ENCODE peak calls at places on chromosomes 7 and 10, in five cellular contexts. G is HEK293T; F is activated naive CD4-positive, alpha-beta T cell treated with Interleukin-2 at 50 U/mL for 16 hours; N is GM20000; T is activated T-cell treated with anti-CD3 and anti-CD28 coated beads, Interleukin-2, amount 50 U/mL, for 72 hours. A is an unnamed sample.

GRCh38 chr10:125149278-125150047 is 10.9 kb downstream of the CTBP2 start:
- DNase-seq in G (no peak), F (no peak), N (no peak), T (no peak), A (peak; percentile 63)

GRCh38 chr10:4353059-4353655 is 472.9 kb upstream of the AKR1E2 start:
- DNase-seq in G (no peak), F (no peak), N (no peak), T (no peak), A (no peak)

GRCh38 chr10:35447693-35448407 is 111.5 kb downstream of the CCNY start:
- DNase-seq in G (no peak), F (peak; percentile 5), N (no peak), T (no peak), A (no peak)

GRCh38 chr7:11775401-11775800 is 56.6 kb downstream of the THSD7A start:
- DNase-seq in G (no peak), F (no peak), N (no peak), T (no peak), A (no peak)

GRCh38 chr7:113188396-113188795 is 70.0 kb upstream of the SMIM30 start:
- DNase-seq in G (no peak), F (no peak), N (no peak), T (no peak), A (no peak)

GRCh38 chr7:113831509-113831908 is 87.3 kb downstream of the PPP1R3A start:
- DNase-seq in G (no peak), F (no peak), N (no peak), T (no peak), A (no peak)

GRCh38 chr10:17836917-17837316 is 27.8 kb downstream of the MRC1 start:
- DNase-seq in G (peak; percentile 19), F (no peak), N (no peak), T (no peak), A (no peak)

GRCh38 chr7:124152859-124153692 is 120.2 kb upstream of the TMEM229A start:
- DNase-seq in G (peak; percentile 35), F (no peak), N (peak; percentile 2), T (no peak), A (no peak)

GRCh38 chr10:106942035-106942662 is 222.4 kb downstream of the SORCS1 start:
- DNase-seq in G (no peak), F (no peak), N (no peak), T (no peak), A (no peak)

GRCh38 chr7:52507546-52507945 is 527.9 kb upstream of the POM121L12 start:
- DNase-seq in G (no peak), F (no peak), N (no peak), T (no peak), A (no peak)

GRCh38 chr7:1777122-1777521 is 107.0 kb downstream of the ELFN1 start:
- DNase-seq in G (no peak), F (no peak), N (no peak), T (no peak), A (no peak)

GRCh38 chr7:33979300-33979806 is 74.0 kb downstream of the BMPER start:
- DNase-seq in G (no peak), F (no peak), N (no peak), T (no peak), A (no peak)

GRCh38 chr10:113080621-113081229 is 130.7 kb downstream of the TCF7L2 start:
- DNase-seq in G (no peak), F (no peak), N (no peak), T (no peak), A (no peak)

GRCh38 chr10:49387029-49387428 is 8.9 kb downstream of the DRGX start:
- DNase-seq in G (no peak), F (no peak), N (no peak), T (no peak), A (no peak)

GRCh38 chr7:14457567-14458453 is 444.7 kb downstream of the DGKB start:
- DNase-seq in G (peak; percentile 68), F (peak; percentile 34), N (peak; percentile 37), T (peak; percentile 46), A (peak; percentile 57)

GRCh38 chr7:18610331-18610948 is 114.9 kb downstream of the HDAC9 start:
- DNase-seq in G (peak; percentile 46), F (no peak), N (peak; percentile 7), T (no peak), A (no peak)

GRCh38 chr7:1466524-1467271 is 7.4 kb upstream of the MICALL2 start:
- DNase-seq in G (peak; percentile 38), F (no peak), N (no peak), T (no peak), A (peak; percentile 78)

GRCh38 chr10:101047961-101048892 is 13.6 kb upstream of the KAZALD1 start:
- DNase-seq in G (no peak), F (no peak), N (no peak), T (no peak), A (peak; percentile 40)

GRCh38 chr10:75477681-75478080 is 46.3 kb downstream of the LRMDA start:
- DNase-seq in G (no peak), F (no peak), N (no peak), T (no peak), A (no peak)

GRCh38 chr7:15314922-15315321 is 246.9 kb downstream of the AGMO start:
- DNase-seq in G (no peak), F (no peak), N (no peak), T (no peak), A (no peak)

GRCh38 chr7:46534593-46535271 is 613.7 kb upstream of the IGFBP3 start:
- DNase-seq in G (no peak), F (no peak), N (no peak), T (no peak), A (no peak)

GRCh38 chr10:79059859-79060379 is 8.8 kb upstream of the ZMIZ1 start:
- DNase-seq in G (no peak), F (no peak), N (no peak), T (no peak), A (peak; percentile 43)

GRCh38 chr7:43692582-43693373 is 36.5 kb downstream of the COA1 start:
- DNase-seq in G (no peak), F (no peak), N (no peak), T (no peak), A (no peak)

GRCh38 chr10:49707585-49707984 is 28.1 kb downstream of the C10orf53 start:
- DNase-seq in G (no peak), F (no peak), N (no peak), T (no peak), A (no peak)

GRCh38 chr10:50152792-50153272 is 85.1 kb downstream of the WASHC2A start:
- DNase-seq in G (no peak), F (no peak), N (no peak), T (no peak), A (peak; percentile 52)

GRCh38 chr7:45869426-45869825 is 3.5 kb downstream of the CCDC201 start:
- DNase-seq in G (no peak), F (no peak), N (no peak), T (no peak), A (no peak)

GRCh38 chr10:31759124-31759798 is 169.4 kb downstream of the ARHGAP12 start:
- DNase-seq in G (peak; percentile 19), F (peak; percentile 66), N (peak; percentile 66), T (peak; percentile 67), A (peak; percentile 64)

GRCh38 chr7:55247466-55247865 is 117.7 kb upstream of the LANCL2 start:
- DNase-seq in G (no peak), F (no peak), N (no peak), T (no peak), A (no peak)

GRCh38 chr10:77531441-77532001 is 106.1 kb downstream of the KCNMA1 start:
- DNase-seq in G (peak; percentile 25), F (no peak), N (no peak), T (no peak), A (peak; percentile 60)

GRCh38 chr7:158655931-158656441 is 48.6 kb downstream of the NCAPG2 start:
- DNase-seq in G (no peak), F (peak; percentile 68), N (peak; percentile 89), T (peak; percentile 84), A (no peak)

GRCh38 chr7:46616636-46617035 is 695.6 kb upstream of the IGFBP3 start:
- DNase-seq in G (no peak), F (no peak), N (no peak), T (no peak), A (no peak)

GRCh38 chr7:44678096-44678467 is 70.6 kb upstream of the ZMIZ2 start:
- DNase-seq in G (no peak), F (no peak), N (no peak), T (no peak), A (no peak)

GRCh38 chr10:73991846-73992245 is 6.1 kb upstream of the VCL start:
- DNase-seq in G (no peak), F (peak; percentile 70), N (peak; percentile 68), T (peak; percentile 75), A (peak; percentile 71)

GRCh38 chr10:102675887-102676616 is 31.8 kb downstream of the TRIM8 start:
- DNase-seq in G (no peak), F (no peak), N (peak; percentile 7), T (no peak), A (no peak)

GRCh38 chr7:96303105-96303685 is 18.7 kb downstream of the SLC25A13 start:
- DNase-seq in G (peak; percentile 27), F (no peak), N (no peak), T (no peak), A (no peak)

GRCh38 chr7:151520419-151521229 is 929 bp upstream of the RHEB start:
- DNase-seq in G (no peak), F (peak; percentile 37), N (peak; percentile 37), T (peak; percentile 51), A (peak; percentile 79)

GRCh38 chr7:79282882-79283602 is 170.4 kb downstream of the MAGI2 start:
- DNase-seq in G (no peak), F (no peak), N (no peak), T (no peak), A (no peak)

GRCh38 chr10:113111900-113112853 is 162.1 kb downstream of the TCF7L2 start:
- DNase-seq in G (no peak), F (no peak), N (no peak), T (no peak), A (no peak)

GRCh38 chr10:132774179-132774904 is 11.6 kb downstream of the NKX6-2 start:
- DNase-seq in G (no peak), F (no peak), N (no peak), T (no peak), A (no peak)

GRCh38 chr7:144437370-144438191 is 34.1 kb upstream of the NOBOX start:
- DNase-seq in G (peak; percentile 34), F (peak; percentile 25), N (peak; percentile 26), T (peak; percentile 60), A (no peak)